ENCODE peak calls at places on chromosome 19, in six cellular contexts. One of them, this sample, is unnamed.
A peak's percentile ranks its signal among the peaks of the same experiment; 100 is the strongest.

GRCh38 chr19:10748924-10749434 is 31.1 kb downstream of the DNM2 start:
- DNase-seq in aorta: peak; percentile 67
- DNase-seq in SJSA1: peak; percentile 52
- DNase-seq in breast epithelium: no peak
- DNase-seq in uterus: no peak
- DNase-seq in WERI-Rb-1: no peak
- DNase-seq in this sample: no peak

GRCh38 chr19:45768644-45769053 is 403 bp downstream of the SIX5 start:
- DNase-seq in WERI-Rb-1: peak; percentile 45
- DNase-seq in aorta: peak; percentile 68
- DNase-seq in breast epithelium: no peak
- DNase-seq in uterus: no peak
- DNase-seq in SJSA1: no peak
- DNase-seq in this sample: no peak

GRCh38 chr19:58229255-58229639 is 533 bp downstream of the ZNF544 start:
- DNase-seq in WERI-Rb-1: peak; percentile 62
- DNase-seq in aorta: no peak
- DNase-seq in SJSA1: no peak
- DNase-seq in uterus: no peak
- DNase-seq in breast epithelium: no peak
- DNase-seq in this sample: no peak

GRCh38 chr19:55647732-55648656 is at the start of gene CCDC106:
- DNase-seq in aorta: peak; percentile 79
- DNase-seq in uterus: peak; percentile 78
- DNase-seq in WERI-Rb-1: peak; percentile 83
- DNase-seq in SJSA1: peak; percentile 69
- DNase-seq in breast epithelium: no peak
- DNase-seq in this sample: peak; percentile 82

GRCh38 chr19:15453091-15453498 is 3.3 kb upstream of the WIZ start:
- DNase-seq in uterus: no peak
- DNase-seq in WERI-Rb-1: no peak
- DNase-seq in SJSA1: no peak
- DNase-seq in aorta: no peak
- DNase-seq in breast epithelium: no peak
- DNase-seq in this sample: no peak

GRCh38 chr19:11519138-11519537 is 9.8 kb downstream of the ECSIT start:
- DNase-seq in SJSA1: no peak
- DNase-seq in WERI-Rb-1: no peak
- DNase-seq in uterus: no peak
- DNase-seq in breast epithelium: no peak
- DNase-seq in aorta: no peak
- DNase-seq in this sample: no peak

GRCh38 chr19:38523319-38523718 is 89.8 kb downstream of the RYR1 start:
- DNase-seq in WERI-Rb-1: no peak
- DNase-seq in SJSA1: no peak
- DNase-seq in aorta: no peak
- DNase-seq in breast epithelium: no peak
- DNase-seq in uterus: no peak
- DNase-seq in this sample: no peak

GRCh38 chr19:2254052-2254872 is 2.0 kb downstream of the JSRP1 start:
- DNase-seq in aorta: no peak
- DNase-seq in breast epithelium: no peak
- DNase-seq in WERI-Rb-1: no peak
- DNase-seq in SJSA1: no peak
- DNase-seq in uterus: no peak
- DNase-seq in this sample: no peak

GRCh38 chr19:39941615-39942507 is 7.4 kb upstream of the FCGBP start:
- DNase-seq in WERI-Rb-1: no peak
- DNase-seq in aorta: no peak
- DNase-seq in breast epithelium: no peak
- DNase-seq in SJSA1: no peak
- DNase-seq in uterus: no peak
- DNase-seq in this sample: no peak

GRCh38 chr19:28971011-28971410 is 241.9 kb downstream of the UQCRFS1 start:
- DNase-seq in uterus: no peak
- DNase-seq in breast epithelium: no peak
- DNase-seq in aorta: no peak
- DNase-seq in WERI-Rb-1: no peak
- DNase-seq in SJSA1: no peak
- DNase-seq in this sample: no peak

GRCh38 chr19:46660601-46661019 is 372 bp downstream of the DACT3 start:
- DNase-seq in uterus: peak; percentile 60
- DNase-seq in SJSA1: no peak
- DNase-seq in aorta: peak; percentile 70
- DNase-seq in WERI-Rb-1: peak; percentile 43
- DNase-seq in breast epithelium: no peak
- DNase-seq in this sample: peak; percentile 53

GRCh38 chr19:19110410-19111137 is 27.7 kb downstream of the TMEM161A start:
- DNase-seq in aorta: no peak
- DNase-seq in WERI-Rb-1: no peak
- DNase-seq in uterus: no peak
- DNase-seq in SJSA1: no peak
- DNase-seq in breast epithelium: no peak
- DNase-seq in this sample: peak; percentile 47

GRCh38 chr19:46068345-46069258 is 27.8 kb upstream of the IGFL4 start:
- DNase-seq in uterus: no peak
- DNase-seq in SJSA1: peak; percentile 90
- DNase-seq in breast epithelium: no peak
- DNase-seq in aorta: no peak
- DNase-seq in WERI-Rb-1: no peak
- DNase-seq in this sample: no peak

GRCh38 chr19:49533551-49534488 is 6.0 kb downstream of the RCN3 start:
- DNase-seq in uterus: peak; percentile 69
- DNase-seq in SJSA1: no peak
- DNase-seq in aorta: peak; percentile 76
- DNase-seq in WERI-Rb-1: peak; percentile 69
- DNase-seq in breast epithelium: peak; percentile 75
- DNase-seq in this sample: peak; percentile 72

GRCh38 chr19:46495789-46496099 is at the start of gene PNMA8B:
- DNase-seq in uterus: no peak
- DNase-seq in aorta: peak; percentile 77
- DNase-seq in SJSA1: no peak
- DNase-seq in WERI-Rb-1: peak; percentile 74
- DNase-seq in breast epithelium: no peak
- DNase-seq in this sample: peak; percentile 86

GRCh38 chr19:33373701-33374405 is at the start of gene CEBPG:
- DNase-seq in aorta: peak; percentile 65
- DNase-seq in breast epithelium: no peak
- DNase-seq in uterus: peak; percentile 48
- DNase-seq in WERI-Rb-1: peak; percentile 60
- DNase-seq in SJSA1: peak; percentile 53
- DNase-seq in this sample: no peak

GRCh38 chr19:19280561-19280960 is 7.5 kb upstream of the TM6SF2 start:
- DNase-seq in aorta: no peak
- DNase-seq in SJSA1: no peak
- DNase-seq in breast epithelium: no peak
- DNase-seq in uterus: no peak
- DNase-seq in WERI-Rb-1: no peak
- DNase-seq in this sample: peak; percentile 65

GRCh38 chr19:30873691-30874090 is 475.5 kb downstream of the TSHZ3 start:
- DNase-seq in uterus: no peak
- DNase-seq in WERI-Rb-1: peak; percentile 77
- DNase-seq in SJSA1: no peak
- DNase-seq in breast epithelium: no peak
- DNase-seq in aorta: no peak
- DNase-seq in this sample: no peak

GRCh38 chr19:46596008-46596407 is 5.1 kb upstream of the CALM3 start:
- DNase-seq in uterus: no peak
- DNase-seq in breast epithelium: no peak
- DNase-seq in WERI-Rb-1: no peak
- DNase-seq in SJSA1: no peak
- DNase-seq in aorta: no peak
- DNase-seq in this sample: no peak

GRCh38 chr19:40611096-40611495 is 9.9 kb downstream of the LTBP4 start:
- DNase-seq in WERI-Rb-1: no peak
- DNase-seq in breast epithelium: no peak
- DNase-seq in SJSA1: no peak
- DNase-seq in uterus: no peak
- DNase-seq in aorta: no peak
- DNase-seq in this sample: no peak

GRCh38 chr19:56508282-56508778 is 675 bp downstream of the ZNF471 start:
- DNase-seq in SJSA1: no peak
- DNase-seq in breast epithelium: no peak
- DNase-seq in aorta: no peak
- DNase-seq in uterus: no peak
- DNase-seq in WERI-Rb-1: no peak
- DNase-seq in this sample: no peak

GRCh38 chr19:51798958-51799310 is 4.0 kb downstream of the FPR3 start:
- DNase-seq in WERI-Rb-1: no peak
- DNase-seq in aorta: peak; percentile 75
- DNase-seq in breast epithelium: no peak
- DNase-seq in uterus: no peak
- DNase-seq in SJSA1: peak; percentile 1
- DNase-seq in this sample: no peak

GRCh38 chr19:51798127-51798526 is 3.2 kb downstream of the FPR3 start:
- DNase-seq in aorta: no peak
- DNase-seq in breast epithelium: no peak
- DNase-seq in WERI-Rb-1: no peak
- DNase-seq in SJSA1: no peak
- DNase-seq in uterus: no peak
- DNase-seq in this sample: no peak

GRCh38 chr19:51794865-51795490 is at the start of gene FPR3:
- DNase-seq in uterus: no peak
- DNase-seq in SJSA1: no peak
- DNase-seq in aorta: no peak
- DNase-seq in WERI-Rb-1: no peak
- DNase-seq in breast epithelium: no peak
- DNase-seq in this sample: no peak

GRCh38 chr19:51793994-51794393 is 963 bp upstream of the FPR3 start:
- DNase-seq in uterus: no peak
- DNase-seq in SJSA1: no peak
- DNase-seq in aorta: no peak
- DNase-seq in breast epithelium: no peak
- DNase-seq in WERI-Rb-1: no peak
- DNase-seq in this sample: no peak

DNA sequence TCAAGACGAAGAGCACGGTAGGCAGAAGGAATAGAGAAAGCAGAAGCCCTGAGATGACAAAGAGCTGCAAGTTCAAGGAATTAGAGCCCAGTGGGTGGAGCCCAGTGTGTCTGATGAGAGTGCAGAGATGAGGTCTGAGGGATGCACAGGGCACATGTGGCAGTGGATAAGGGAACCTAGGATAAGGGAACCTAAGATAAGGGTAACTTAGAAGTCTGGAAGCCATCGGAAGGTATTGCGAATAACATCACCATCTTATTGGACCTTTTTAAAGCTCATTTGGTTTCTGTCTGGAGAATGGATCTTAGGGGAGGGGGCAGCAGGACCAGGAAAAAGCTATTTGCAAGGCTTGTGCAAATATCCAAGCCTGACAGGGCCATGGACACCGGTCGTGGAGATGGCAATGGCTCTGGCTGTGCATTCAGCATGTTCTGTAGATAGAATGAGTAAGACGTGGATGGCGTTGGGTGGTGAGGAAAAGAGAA is 1.3 kb downstream of the FPR3 start:
- DNase-seq in SJSA1: no peak
- DNase-seq in WERI-Rb-1: no peak
- DNase-seq in breast epithelium: no peak
- DNase-seq in aorta: peak; percentile 72
- DNase-seq in uterus: no peak
- DNase-seq in this sample: no peak
- H3K4me3 ChIP-seq in SJSA1: no peak overlapping the region
- H3K4me3 ChIP-seq in WERI-Rb-1: no peak overlapping the region
- H3K4me3 ChIP-seq in breast epithelium: peak overlapping the region; percentile 0
- H3K4me3 ChIP-seq in aorta: no peak overlapping the region
- H3K4me3 ChIP-seq in uterus: no peak overlapping the region
- H3K4me3 ChIP-seq in this sample: peak overlapping the region; percentile 4

GRCh38 chr19:53555352-53555751 is 17.4 kb downstream of the ZNF331 start:
- DNase-seq in SJSA1: no peak
- DNase-seq in breast epithelium: no peak
- DNase-seq in uterus: no peak
- DNase-seq in aorta: no peak
- DNase-seq in WERI-Rb-1: no peak
- DNase-seq in this sample: no peak
- H3K4me3 ChIP-seq in SJSA1: no peak overlapping the region
- H3K4me3 ChIP-seq in breast epithelium: peak overlapping the region; percentile 59
- H3K4me3 ChIP-seq in uterus: no peak overlapping the region
- H3K4me3 ChIP-seq in aorta: no peak overlapping the region
- H3K4me3 ChIP-seq in WERI-Rb-1: no peak overlapping the region
- H3K4me3 ChIP-seq in this sample: peak overlapping the region; percentile 32

GRCh38 chr19:3402631-3403443 is 36.5 kb downstream of the NFIC start:
- DNase-seq in breast epithelium: no peak
- DNase-seq in SJSA1: no peak
- DNase-seq in WERI-Rb-1: no peak
- DNase-seq in uterus: no peak
- DNase-seq in aorta: no peak
- DNase-seq in this sample: no peak

GRCh38 chr19:3403489-3404323 is 37.3 kb downstream of the NFIC start:
- DNase-seq in WERI-Rb-1: no peak
- DNase-seq in breast epithelium: peak; percentile 89
- DNase-seq in uterus: peak; percentile 95
- DNase-seq in aorta: peak; percentile 93
- DNase-seq in SJSA1: peak; percentile 96
- DNase-seq in this sample: peak; percentile 83

GRCh38 chr19:3404324-3405260 is 38.2 kb downstream of the NFIC start:
- DNase-seq in SJSA1: peak; percentile 93
- DNase-seq in breast epithelium: peak; percentile 88
- DNase-seq in WERI-Rb-1: no peak
- DNase-seq in aorta: peak; percentile 92
- DNase-seq in uterus: peak; percentile 93
- DNase-seq in this sample: peak; percentile 78

GRCh38 chr19:3406571-3407111 is 40.3 kb downstream of the NFIC start:
- DNase-seq in aorta: no peak
- DNase-seq in breast epithelium: no peak
- DNase-seq in WERI-Rb-1: no peak
- DNase-seq in SJSA1: no peak
- DNase-seq in uterus: no peak
- DNase-seq in this sample: no peak

DNA sequence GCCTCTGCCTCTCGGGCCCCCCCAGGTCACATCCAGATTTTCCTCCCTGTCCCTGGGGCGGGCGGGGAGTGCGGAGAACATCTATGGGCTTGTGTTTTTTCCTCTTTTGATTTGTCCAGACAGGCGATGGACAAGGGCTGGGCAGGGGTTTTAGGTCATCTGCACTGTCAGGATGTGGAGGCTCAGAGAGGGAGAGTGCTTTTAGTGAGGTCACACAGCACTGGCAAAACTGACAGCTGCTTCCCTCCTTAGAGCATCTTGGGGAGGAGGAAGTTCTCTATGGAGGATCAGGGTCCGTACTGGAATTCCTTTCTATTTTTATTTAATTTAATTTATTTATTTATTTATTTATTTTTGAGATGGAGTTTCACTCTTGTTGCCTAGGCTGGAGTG is 38.9 kb downstream of the NFIC start:
- DNase-seq in aorta: no peak
- DNase-seq in WERI-Rb-1: no peak
- DNase-seq in uterus: no peak
- DNase-seq in breast epithelium: no peak
- DNase-seq in SJSA1: no peak
- DNase-seq in this sample: no peak
- H3K4me3 ChIP-seq in aorta: peak overlapping the region; percentile 22
- H3K4me3 ChIP-seq in WERI-Rb-1: no peak overlapping the region
- H3K4me3 ChIP-seq in uterus: peak overlapping the region; percentile 67
- H3K4me3 ChIP-seq in breast epithelium: peak overlapping the region; percentile 52
- H3K4me3 ChIP-seq in SJSA1: no peak overlapping the region
- H3K4me3 ChIP-seq in this sample: peak overlapping the region; percentile 54

DNA sequence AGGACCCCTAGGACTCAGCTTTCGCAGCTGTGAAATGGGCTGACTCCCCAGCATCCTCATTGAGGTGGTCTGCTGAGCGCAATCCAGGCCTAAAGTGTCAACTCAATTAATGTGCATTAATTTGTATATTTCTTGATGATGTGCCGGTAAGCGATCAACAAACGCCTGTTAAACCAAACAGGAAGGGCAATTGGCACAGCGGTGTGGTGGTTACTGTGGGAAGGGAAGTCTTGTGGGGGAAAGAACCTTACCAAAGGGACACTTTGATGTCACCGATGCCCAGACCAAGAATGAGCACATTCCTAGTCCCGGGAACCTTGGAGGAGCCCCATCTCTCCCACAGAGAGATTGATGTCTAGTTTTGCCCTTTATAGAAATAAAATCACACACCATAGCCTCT is 1.6 kb downstream of the JAK3 start:
- DNase-seq in WERI-Rb-1: no peak
- DNase-seq in uterus: no peak
- DNase-seq in aorta: no peak
- DNase-seq in SJSA1: no peak
- DNase-seq in breast epithelium: no peak
- DNase-seq in this sample: no peak
- H3K4me3 ChIP-seq in WERI-Rb-1: no peak overlapping the region
- H3K4me3 ChIP-seq in uterus: no peak overlapping the region
- H3K4me3 ChIP-seq in aorta: no peak overlapping the region
- H3K4me3 ChIP-seq in SJSA1: no peak overlapping the region
- H3K4me3 ChIP-seq in breast epithelium: no peak overlapping the region
- H3K4me3 ChIP-seq in this sample: no peak overlapping the region